ENCODE peak calls at places on chromosomes 2 and 18, in nine cellular contexts. F, I, B, R, Y, E, N, A and V are unnamed samples.

GRCh38 chr2:98514096-98514639 is 69.5 kb downstream of the INPP4A start:
- DNase-seq in F (no peak), I (no peak), B (no peak), R (no peak), Y (no peak), E (no peak), N (no peak), A (no peak), V (no peak)

GRCh38 chr2:148515976-148516375 is 128.6 kb upstream of the EPC2 start:
- DNase-seq in F (no peak), I (no peak), B (no peak), R (no peak), Y (no peak), E (no peak), N (peak), A (no peak), V (no peak)

GRCh38 chr2:43340945-43341356 is 114.5 kb upstream of the ZFP36L2 start:
- DNase-seq in F (no peak), I (no peak), B (no peak), R (no peak), Y (no peak), E (no peak), N (peak), A (no peak), V (no peak)

GRCh38 chr18:27931563-27931962 is 245.4 kb downstream of the CDH2 start:
- DNase-seq in F (no peak), I (no peak), B (no peak), R (no peak), Y (no peak), E (no peak), N (no peak), A (no peak), V (no peak)

GRCh38 chr2:6866239-6866745 is 585 bp upstream of the CMPK2 start:
- DNase-seq in F (peak), I (peak), B (no peak), R (peak), Y (no peak), E (peak), N (peak), A (no peak), V (no peak)

GRCh38 chr2:217178366-217178765 is 318.5 kb upstream of the TNP1 start:
- DNase-seq in F (no peak), I (no peak), B (no peak), R (no peak), Y (no peak), E (no peak), N (no peak), A (no peak), V (no peak)

GRCh38 chr2:13711154-13711553 is 921.4 kb upstream of the LRATD1 start:
- DNase-seq in F (no peak), I (no peak), B (no peak), R (no peak), Y (no peak), E (no peak), N (no peak), A (no peak), V (no peak)

GRCh38 chr2:239535413-239535790 is 134.6 kb upstream of the HDAC4 start:
- DNase-seq in F (no peak), I (no peak), B (no peak), R (no peak), Y (no peak), E (no peak), N (no peak), A (no peak), V (no peak)

GRCh38 chr2:188293601-188294482 is 2.2 kb downstream of the GULP1 start:
- DNase-seq in F (peak), I (no peak), B (no peak), R (peak), Y (peak), E (peak), N (peak), A (peak), V (no peak)

GRCh38 chr2:20509766-20510490 is 63.1 kb downstream of the RHOB start:
- DNase-seq in F (peak), I (no peak), B (no peak), R (peak), Y (no peak), E (no peak), N (no peak), A (peak), V (peak)

GRCh38 chr2:172280820-172281454 is 146.4 kb upstream of the ITGA6 start:
- DNase-seq in F (no peak), I (no peak), B (no peak), R (no peak), Y (no peak), E (no peak), N (no peak), A (peak), V (no peak)

GRCh38 chr2:1859671-1860450 is 115.5 kb upstream of the PXDN start:
- DNase-seq in F (no peak), I (no peak), B (no peak), R (no peak), Y (no peak), E (no peak), N (no peak), A (no peak), V (no peak)

GRCh38 chr18:51051105-51051712 is 21.2 kb downstream of the SMAD4 start:
- DNase-seq in F (peak), I (peak), B (no peak), R (peak), Y (no peak), E (no peak), N (peak), A (peak), V (no peak)

GRCh38 chr2:74632209-74632938 is 15.8 kb downstream of the M1AP start:
- DNase-seq in F (no peak), I (no peak), B (no peak), R (no peak), Y (no peak), E (no peak), N (peak), A (no peak), V (peak)

GRCh38 chr2:120875431-120875830 is 139.8 kb downstream of the GLI2 start:
- DNase-seq in F (no peak), I (no peak), B (no peak), R (peak), Y (no peak), E (no peak), N (no peak), A (no peak), V (peak)

GRCh38 chr2:193584522-193584938 is 1389.8 kb upstream of the TMEFF2 start:
- DNase-seq in F (no peak), I (no peak), B (no peak), R (peak), Y (peak), E (no peak), N (peak), A (peak), V (no peak)

GRCh38 chr2:172664766-172665165 is 70.9 kb upstream of the RAPGEF4 start:
- DNase-seq in F (no peak), I (no peak), B (no peak), R (no peak), Y (no peak), E (no peak), N (peak), A (no peak), V (no peak)

GRCh38 chr2:231464576-231465540 is 574 bp upstream of the NCL start:
- DNase-seq in F (peak), I (peak), B (peak), R (peak), Y (no peak), E (peak), N (peak), A (peak), V (peak)

GRCh38 chr18:79698668-79699335 is 19.2 kb downstream of the CTDP1 start:
- DNase-seq in F (no peak), I (no peak), B (no peak), R (no peak), Y (no peak), E (no peak), N (no peak), A (no peak), V (no peak)

GRCh38 chr2:38528008-38528442 is 74.7 kb downstream of the HNRNPLL start:
- DNase-seq in F (peak), I (no peak), B (no peak), R (peak), Y (no peak), E (no peak), N (peak), A (peak), V (no peak)

GRCh38 chr18:56402872-56403516 is 235.4 kb downstream of the TXNL1 start:
- DNase-seq in F (no peak), I (no peak), B (no peak), R (no peak), Y (peak), E (no peak), N (peak), A (no peak), V (no peak)

GRCh38 chr2:225378984-225379383 is 20.5 kb upstream of the NYAP2 start:
- DNase-seq in F (no peak), I (no peak), B (no peak), R (no peak), Y (no peak), E (no peak), N (no peak), A (no peak), V (no peak)

GRCh38 chr2:240235811-240236210 is 95.4 kb upstream of the OTOS start:
- DNase-seq in F (no peak), I (no peak), B (no peak), R (no peak), Y (no peak), E (no peak), N (no peak), A (no peak), V (no peak)

GRCh38 chr2:177429688-177430325 is 37.2 kb downstream of the AGPS start:
- DNase-seq in F (no peak), I (no peak), B (no peak), R (no peak), Y (peak), E (no peak), N (peak), A (no peak), V (no peak)

GRCh38 chr18:71027531-71027930 is 738.7 kb downstream of the SOCS6 start:
- DNase-seq in F (no peak), I (no peak), B (no peak), R (no peak), Y (no peak), E (no peak), N (no peak), A (no peak), V (no peak)

GRCh38 chr2:110837421-110838409 is 105.3 kb downstream of the ACOXL start:
- DNase-seq in F (peak), I (no peak), B (no peak), R (no peak), Y (no peak), E (no peak), N (no peak), A (no peak), V (no peak)

GRCh38 chr2:207258191-207258991 is 92.6 kb upstream of the KLF7 start:
- DNase-seq in F (no peak), I (no peak), B (no peak), R (peak), Y (peak), E (no peak), N (peak), A (no peak), V (peak)

GRCh38 chr2:209648714-209649113 is 122.9 kb upstream of the UNC80 start:
- DNase-seq in F (no peak), I (no peak), B (no peak), R (no peak), Y (peak), E (no peak), N (peak), A (no peak), V (no peak)

GRCh38 chr2:5449867-5450266 is 242.3 kb upstream of the SOX11 start:
- DNase-seq in F (no peak), I (no peak), B (no peak), R (no peak), Y (no peak), E (no peak), N (no peak), A (no peak), V (no peak)

GRCh38 chr2:100676346-100676745 is 113.6 kb downstream of the PDCL3 start:
- DNase-seq in F (no peak), I (no peak), B (no peak), R (no peak), Y (no peak), E (no peak), N (no peak), A (no peak), V (no peak)

GRCh38 chr2:3633089-3633981 is 24.7 kb upstream of the ALLC start:
- DNase-seq in F (no peak), I (no peak), B (no peak), R (peak), Y (peak), E (no peak), N (peak), A (peak), V (peak)

GRCh38 chr2:41924024-41924423 is 123.8 kb upstream of the PKDCC start:
- DNase-seq in F (no peak), I (no peak), B (no peak), R (no peak), Y (no peak), E (no peak), N (no peak), A (no peak), V (peak)

GRCh38 chr2:200615247-200615646 is 29.4 kb downstream of the AOX1 start:
- DNase-seq in F (no peak), I (no peak), B (no peak), R (no peak), Y (no peak), E (no peak), N (peak), A (no peak), V (no peak)

GRCh38 chr18:74249181-74249968 is 42.4 kb downstream of the CYB5A start:
- DNase-seq in F (no peak), I (no peak), B (no peak), R (no peak), Y (peak), E (no peak), N (peak), A (no peak), V (no peak)

GRCh38 chr2:75375646-75376582 is 176.6 kb upstream of the TACR1 start:
- DNase-seq in F (no peak), I (no peak), B (no peak), R (no peak), Y (no peak), E (no peak), N (no peak), A (no peak), V (no peak)

GRCh38 chr2:169476459-169476858 is 2.8 kb upstream of the BBS5 start:
- DNase-seq in F (no peak), I (no peak), B (no peak), R (no peak), Y (no peak), E (no peak), N (no peak), A (no peak), V (no peak)